ENCODE peak calls at places on chromosomes 3 and 15, in five cellular contexts. Y is stimulated activated CD4-positive, alpha-beta T cell treated with anti-CD3 and anti-CD28 coated beads, Interleukin-12 subunit alpha, Interleukin-12 subunit beta, amount 100 ng/mL, for 4 hours; N is AG20443; F is OCI-M1; J is mesothelial cell of epicardium. S is an unnamed sample.

GRCh38 chr3:85572426-85572825 is 613.6 kb downstream of the CADM2 start:
- DNase-seq in J (no peak), N (no peak), Y (no peak), F (peak), S (no peak)

GRCh38 chr3:141881702-141882101 is 5.3 kb downstream of the ATP1B3 start:
- DNase-seq in N (no peak), F (no peak), Y (no peak), J (no peak), S (no peak)

GRCh38 chr15:76183906-76184639 is 124.3 kb downstream of the TMEM266 start:
- DNase-seq in F (no peak), J (no peak), N (no peak), Y (no peak), S (no peak)

GRCh38 chr15:29103825-29104565 is 165.6 kb downstream of the NSMCE3 start:
- DNase-seq in N (peak), F (no peak), J (peak), Y (peak), S (peak)

GRCh38 chr3:38493019-38493418 is 3.1 kb upstream of the EXOG start:
- DNase-seq in Y (no peak), N (no peak), J (no peak), F (no peak), S (peak)

GRCh38 chr3:131658771-131659170 is 156.0 kb upstream of the MRPL3 start:
- DNase-seq in Y (no peak), N (no peak), F (no peak), J (no peak), S (peak)

GRCh38 chr15:38266247-38266996 is 13.8 kb downstream of the SPRED1 start:
- DNase-seq in Y (no peak), J (no peak), F (no peak), N (peak), S (no peak)

GRCh38 chr15:79192462-79193036 is 90.0 kb upstream of the ANKRD34C start:
- DNase-seq in F (no peak), J (no peak), N (peak), Y (no peak), S (no peak)

GRCh38 chr3:118067439-118067838 is 967.2 kb downstream of the IGSF11 start:
- DNase-seq in J (no peak), N (no peak), F (no peak), Y (no peak), S (no peak)